ENCODE peak calls at places on chromosomes 6 and 20, in seven cellular contexts. Z is NCI-H2081, H is AG08395, V is ovary, C is T-helper 9 cell, Q is AG04450, R is HT-29. T is an unnamed sample.

GRCh38 chr6:51550243-51550642 is 537.2 kb downstream of the PKHD1 start:
- DNase-seq in C (no peak), H (no peak), R (no peak), Z (peak), V (no peak), Q (no peak), T (no peak)

GRCh38 chr6:115819506-115819905 is 241.2 kb downstream of the FRK start:
- DNase-seq in V (no peak), H (no peak), Z (no peak), Q (no peak), C (no peak), R (no peak), T (no peak)

GRCh38 chr6:44084231-44085014 is 42.8 kb downstream of the MRPL14 start:
- DNase-seq in R (no peak), Z (no peak), H (peak), Q (no peak), C (no peak), V (no peak), T (no peak)

GRCh38 chr6:10510592-10511367 is 10.4 kb upstream of the GCNT2 start:
- DNase-seq in H (peak), R (peak), V (no peak), Q (no peak), C (no peak), Z (peak), T (no peak)

GRCh38 chr20:2123720-2124119 is 22.1 kb downstream of the STK35 start:
- DNase-seq in C (no peak), R (no peak), V (no peak), Q (no peak), H (no peak), Z (no peak), T (no peak)

GRCh38 chr6:149492798-149493165 is 8.0 kb upstream of the ZC3H12D start:
- DNase-seq in C (no peak), Z (no peak), R (no peak), V (no peak), H (no peak), Q (no peak), T (no peak)

GRCh38 chr6:46490425-46491200 is 636 bp downstream of the RCAN2 start:
- DNase-seq in Q (no peak), H (peak), Z (no peak), V (peak), R (no peak), C (no peak), T (no peak)

GRCh38 chr6:132179955-132180354 is 221.3 kb downstream of the MOXD1 start:
- DNase-seq in H (no peak), C (no peak), Q (no peak), V (no peak), Z (no peak), R (no peak), T (no peak)

GRCh38 chr20:47951521-47951951 is 166.3 kb upstream of the SULF2 start:
- DNase-seq in H (no peak), V (no peak), C (no peak), Z (no peak), Q (no peak), R (no peak), T (no peak)

GRCh38 chr6:8857160-8857559 is 421.8 kb upstream of the SLC35B3 start:
- DNase-seq in H (peak), Z (no peak), R (no peak), Q (no peak), C (no peak), V (no peak), T (no peak)

GRCh38 chr20:13022401-13023170 is 13.8 kb downstream of the SPTLC3 start:
- DNase-seq in C (no peak), V (no peak), Z (no peak), Q (no peak), R (no peak), H (peak), T (no peak)

GRCh38 chr20:5696011-5696559 is 54.1 kb upstream of the SHLD1 start:
- DNase-seq in C (no peak), Q (peak), Z (no peak), H (peak), R (no peak), V (no peak), T (no peak)

GRCh38 chr6:160431791-160432404 is 83.7 kb downstream of the SLC22A3 start:
- DNase-seq in Q (no peak), H (no peak), C (no peak), Z (no peak), R (no peak), V (no peak), T (no peak)

GRCh38 chr6:30752164-30752927 is 8.0 kb upstream of the IER3 start:
- DNase-seq in V (peak), C (no peak), Q (peak), H (peak), R (peak), Z (no peak), T (no peak)

GRCh38 chr6:147711511-147711910 is 203.0 kb downstream of the SAMD5 start:
- DNase-seq in C (no peak), V (no peak), H (no peak), Z (no peak), Q (no peak), R (no peak), T (no peak)

GRCh38 chr20:45969712-45970634 is 2.0 kb downstream of the ZNF335 start:
- DNase-seq in Z (peak), H (peak), Q (peak), R (peak), C (no peak), V (no peak), T (no peak)

GRCh38 chr20:32762754-32763201 is 593 bp downstream of the DNMT3B start:
- DNase-seq in Q (no peak), Z (no peak), C (no peak), R (no peak), V (no peak), H (no peak), T (no peak)

GRCh38 chr6:90493332-90493731 is 93.5 kb downstream of the MAP3K7 start:
- DNase-seq in R (no peak), H (no peak), C (no peak), Q (no peak), V (no peak), Z (no peak), T (no peak)

GRCh38 chr6:168060521-168060931 is 18.5 kb downstream of the FRMD1 start:
- DNase-seq in R (peak), H (peak), Q (peak), Z (peak), V (peak), C (no peak), T (no peak)

GRCh38 chr20:56014998-56015397 is 9.7 kb upstream of the CBLN4 start:
- DNase-seq in R (no peak), V (no peak), C (no peak), Z (no peak), H (no peak), Q (no peak), T (no peak)